ENCODE peak calls at places on chromosomes 12 and 14, in six cellular contexts. H, U, G, L, Q and X are unnamed samples.
A peak's percentile ranks its signal among the peaks of the same experiment; 100 is the strongest.

GRCh38 chr12:81461163-81461562 is 298.0 kb downstream of the PPFIA2 start:
- DNase-seq in Q (no peak), G (peak; percentile 4), U (no peak), H (no peak), L (no peak), X (no peak)

GRCh38 chr12:20142956-20143355 is 225.4 kb upstream of the PDE3A start:
- DNase-seq in U (no peak), Q (no peak), G (peak; percentile 10), H (no peak), L (no peak), X (no peak)

GRCh38 chr12:33439587-33440011 is at the start of gene SYT10:
- DNase-seq in U (peak; percentile 12), H (peak; percentile 81), Q (no peak), L (peak; percentile 62), G (no peak), X (no peak)

GRCh38 chr14:55136868-55137785 is 8.1 kb downstream of the LGALS3 start:
- DNase-seq in Q (no peak), L (no peak), U (peak; percentile 85), G (no peak), H (no peak), X (no peak)

GRCh38 chr12:117068492-117068891 is 30.7 kb downstream of the TESC start:
- DNase-seq in L (no peak), H (no peak), Q (no peak), U (no peak), G (no peak), X (no peak)

GRCh38 chr12:118064608-118065007 is 3.6 kb upstream of the WSB2 start:
- DNase-seq in Q (no peak), G (no peak), H (peak; percentile 26), L (no peak), U (peak; percentile 9), X (no peak)

GRCh38 chr14:89308232-89308959 is 108.6 kb downstream of the FOXN3 start:
- DNase-seq in L (no peak), G (no peak), U (no peak), H (no peak), Q (no peak), X (no peak)

GRCh38 chr14:22837750-22838538 is 1.6 kb downstream of the MMP14 start:
- DNase-seq in L (no peak), Q (peak; percentile 61), H (peak; percentile 46), G (no peak), U (no peak), X (no peak)

GRCh38 chr12:3777206-3777809 is 24.4 kb upstream of the CRACR2A start:
- DNase-seq in H (no peak), U (peak; percentile 60), G (peak; percentile 46), L (peak; percentile 15), Q (no peak), X (peak; percentile 30)

GRCh38 chr12:76489737-76490136 is 69.8 kb downstream of the OSBPL8 start:
- DNase-seq in U (no peak), L (no peak), G (peak; percentile 38), Q (no peak), H (no peak), X (no peak)

GRCh38 chr12:1318327-1319031 is 275.9 kb downstream of the FBXL14 start:
- DNase-seq in H (peak; percentile 19), Q (no peak), G (no peak), L (no peak), U (no peak), X (no peak)

GRCh38 chr12:30989754-30990153 is 63.2 kb downstream of the TSPAN11 start:
- DNase-seq in Q (peak; percentile 76), H (peak; percentile 66), U (peak; percentile 8), L (peak; percentile 26), G (peak; percentile 41), X (peak; percentile 39)

GRCh38 chr12:66573605-66574004 is 105.3 kb downstream of the GRIP1 start:
- DNase-seq in H (no peak), U (no peak), L (no peak), G (no peak), Q (no peak), X (no peak)
- TF ChIP-seq JUN in H (no peak), U (no peak), L (no peak), G (no peak), Q (no peak), X (no peak)

DNA sequence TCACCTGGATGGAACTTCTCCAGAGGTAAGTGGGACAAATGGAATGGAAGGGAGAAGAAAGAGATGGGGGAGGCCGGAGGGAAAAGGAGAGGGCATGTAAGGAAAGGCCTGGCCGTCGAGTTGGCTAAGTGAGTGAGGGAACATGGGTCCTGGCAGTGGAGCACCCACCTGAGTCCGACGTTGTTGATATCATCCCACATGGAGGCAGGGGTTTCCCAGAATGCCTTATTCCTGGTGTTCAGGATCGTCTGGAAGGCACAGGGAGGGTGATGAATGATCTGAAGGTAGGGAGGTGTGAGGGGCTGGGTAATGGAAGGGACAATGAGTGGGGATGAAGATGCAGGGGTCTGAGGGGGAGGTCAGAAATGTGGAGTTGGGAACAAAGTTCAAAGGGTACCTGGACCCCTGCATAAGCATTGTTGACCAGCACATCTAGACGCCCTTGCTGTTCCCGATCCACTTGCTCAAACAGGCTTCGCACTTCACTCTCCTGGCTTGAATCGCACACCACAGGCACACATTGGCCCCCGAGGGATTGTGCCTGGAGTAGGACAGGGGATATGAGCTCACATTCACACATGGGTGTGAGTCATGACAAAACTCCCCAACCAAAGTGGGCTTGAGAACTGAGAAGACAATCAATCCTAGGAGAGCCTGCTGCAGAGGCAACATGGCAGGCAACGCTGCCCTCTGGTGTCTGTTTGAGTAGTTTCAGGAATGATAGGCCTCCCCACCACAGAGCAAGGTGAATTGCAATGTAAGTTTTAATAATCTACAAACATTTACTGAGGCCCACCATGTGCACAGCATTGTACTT is 3.0 kb downstream of the DHRS1 start:
- DNase-seq in L (peak; percentile 63), Q (peak; percentile 62), H (peak; percentile 54), G (peak; percentile 77), U (peak; percentile 89), X (peak; percentile 90)
- TF ChIP-seq JUN in L (no peak), Q (no peak), H (no peak), G (no peak), U (peak; percentile 84), X (no peak)

GRCh38 chr14:105854600-105855245 is 328.3 kb downstream of the TMEM121 start:
- DNase-seq in L (no peak), G (no peak), Q (no peak), U (no peak), H (no peak), X (no peak)
- TF ChIP-seq JUN in L (no peak), G (no peak), Q (no peak), U (no peak), H (no peak), X (no peak)

GRCh38 chr12:12474931-12475485 is 87.7 kb downstream of the DUSP16 start:
- DNase-seq in G (no peak), H (no peak), Q (peak; percentile 26), L (peak; percentile 18), U (peak; percentile 80), X (no peak)
- TF ChIP-seq JUN in G (no peak), H (no peak), Q (no peak), L (no peak), U (peak; percentile 74), X (no peak)

DNA sequence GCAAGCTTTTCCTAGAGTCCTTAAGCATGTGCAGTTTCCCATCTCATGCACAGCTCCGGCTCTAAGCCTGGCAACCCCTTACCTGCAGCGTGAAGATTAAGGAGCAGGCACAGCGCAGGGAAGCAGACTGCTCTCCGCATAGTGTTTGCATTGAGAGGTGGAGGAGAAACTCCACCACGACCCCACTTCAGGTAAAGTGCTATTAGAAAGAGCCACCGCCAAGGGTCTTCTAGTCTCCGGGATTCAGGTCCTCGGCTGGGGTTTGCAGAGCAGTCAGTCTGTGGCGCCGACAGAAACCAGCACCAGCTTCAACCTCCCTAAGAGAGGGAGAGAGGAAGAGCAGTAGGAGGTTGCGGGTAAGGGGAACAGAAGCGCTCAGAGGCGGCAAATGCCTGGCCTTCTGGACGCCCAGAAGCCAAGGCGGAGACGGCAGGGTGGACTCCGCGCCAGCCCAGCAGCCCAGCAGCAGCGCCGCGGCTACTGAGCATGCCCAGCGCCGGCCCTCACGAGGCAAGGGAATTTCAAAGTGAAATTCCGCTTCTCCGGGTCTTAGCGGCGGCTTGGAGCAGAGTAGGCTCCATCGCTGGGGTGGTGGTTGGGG is at the start of gene PTPRR:
- DNase-seq in Q (peak; percentile 69), L (no peak), H (peak; percentile 77), U (no peak), G (no peak), X (no peak)
- TF ChIP-seq JUN in Q (no peak), L (no peak), H (no peak), U (no peak), G (no peak), X (no peak)

GRCh38 chr12:119669744-119670472 is 2.0 kb downstream of the PRKAB1 start:
- DNase-seq in L (no peak), U (peak; percentile 63), H (no peak), Q (no peak), G (no peak), X (peak; percentile 83)
- TF ChIP-seq JUN in L (no peak), U (no peak), H (no peak), Q (no peak), G (no peak), X (no peak)

GRCh38 chr12:125300249-125300648 is 235.0 kb downstream of the AACS start:
- DNase-seq in H (no peak), U (no peak), G (no peak), Q (no peak), L (no peak), X (no peak)
- TF ChIP-seq JUN in H (no peak), U (no peak), G (no peak), Q (no peak), L (no peak), X (no peak)

GRCh38 chr12:28290262-28290661 is 100.0 kb downstream of the CCDC91 start:
- DNase-seq in H (no peak), L (no peak), Q (no peak), U (no peak), G (peak; percentile 3), X (no peak)
- TF ChIP-seq JUN in H (no peak), L (no peak), Q (no peak), U (no peak), G (no peak), X (no peak)

GRCh38 chr12:27549801-27550652 is 26.0 kb downstream of the PPFIBP1 start:
- DNase-seq in U (peak; percentile 89), Q (no peak), L (peak; percentile 25), H (peak; percentile 23), G (peak; percentile 95), X (peak; percentile 99)
- TF ChIP-seq JUN in U (no peak), Q (no peak), L (no peak), H (no peak), G (no peak), X (peak; percentile 75)

DNA sequence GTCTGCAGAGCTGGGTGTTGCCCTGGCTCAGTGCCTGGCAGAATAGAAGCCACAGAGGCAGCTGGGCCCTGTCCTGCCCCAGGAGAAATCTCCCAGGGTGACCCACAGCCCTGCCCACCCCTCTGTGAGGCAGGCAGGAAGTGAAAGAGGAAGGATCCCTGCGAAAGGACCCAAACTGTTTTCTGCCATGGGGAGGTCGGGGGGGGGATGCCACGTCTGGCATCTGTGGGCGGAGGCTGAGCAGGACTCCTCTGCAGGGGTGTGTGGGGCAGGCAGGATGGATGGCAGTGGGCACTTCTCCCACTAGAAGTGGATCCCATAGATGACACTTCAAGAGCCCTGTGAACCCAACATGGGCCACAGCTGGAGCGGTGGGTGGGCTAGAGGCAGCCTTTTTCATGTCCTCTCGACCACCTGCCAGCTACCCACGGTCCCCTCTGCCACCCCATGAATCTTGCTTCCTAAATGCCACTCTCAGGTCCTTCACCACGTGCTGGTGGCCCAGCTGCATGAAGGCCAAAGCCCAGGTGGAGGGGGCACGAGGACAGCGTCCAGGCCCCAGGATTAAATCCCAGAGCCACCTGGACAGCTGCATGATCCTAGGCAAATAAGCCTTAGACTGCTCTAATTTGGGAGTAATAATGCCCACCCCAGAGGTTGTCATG is 3.6 kb downstream of the PAPLN start:
- DNase-seq in L (no peak), U (no peak), H (no peak), G (no peak), Q (peak; percentile 27), X (no peak)
- TF ChIP-seq JUN in L (no peak), U (no peak), H (no peak), G (no peak), Q (no peak), X (no peak)